ENCODE peak calls at places on chromosomes 13 and 19, in eight cellular contexts. V, T, Z, D, R, M, Q and K are unnamed samples.

GRCh38 chr13:72565893-72566292 is 161.5 kb downstream of the MZT1 start:
- DNase-seq in R (no peak), T (no peak), Z (no peak), V (no peak), D (no peak), M (no peak), Q (no peak), K (no peak)

GRCh38 chr19:43290568-43291359 is 21.4 kb upstream of the PSG9 start:
- DNase-seq in Z (no peak), Q (no peak), T (peak; percentile 50), R (no peak), M (no peak), D (no peak), V (no peak), K (no peak)

GRCh38 chr13:109682534-109683244 is 103.7 kb downstream of the IRS2 start:
- DNase-seq in D (no peak), Q (no peak), M (no peak), V (no peak), Z (no peak), R (no peak), T (no peak), K (no peak)

GRCh38 chr19:48950159-48950558 is 4.5 kb upstream of the BAX start:
- DNase-seq in D (no peak), T (no peak), Z (no peak), V (no peak), M (no peak), R (no peak), Q (no peak), K (no peak)

GRCh38 chr13:88153353-88153752 is 482.2 kb downstream of the SLITRK5 start:
- DNase-seq in R (no peak), T (no peak), Q (no peak), D (no peak), M (no peak), V (no peak), Z (no peak), K (no peak)

GRCh38 chr19:4673216-4673615 is 3.1 kb upstream of the MYDGF start:
- DNase-seq in Q (no peak), T (no peak), R (no peak), D (no peak), M (no peak), Z (no peak), V (no peak), K (no peak)

GRCh38 chr13:112444416-112445399 is 68.6 kb downstream of the SPACA7 start:
- DNase-seq in Q (no peak), R (peak; percentile 26), T (peak; percentile 55), M (no peak), V (peak; percentile 42), Z (peak; percentile 14), D (no peak), K (no peak)

GRCh38 chr19:6730153-6730804 is 7.1 kb downstream of the GPR108 start:
- DNase-seq in M (no peak), D (no peak), T (peak; percentile 93), Z (peak; percentile 97), R (peak; percentile 94), V (no peak), Q (peak; percentile 44), K (no peak)

GRCh38 chr19:35459414-35460082 is 11.5 kb downstream of the FFAR2 start:
- DNase-seq in R (peak; percentile 60), Z (peak; percentile 43), T (no peak), Q (peak; percentile 48), M (no peak), V (no peak), D (peak; percentile 71), K (peak; percentile 42)

GRCh38 chr13:43054803-43055802 is 31.7 kb downstream of the DNAJC15 start:
- DNase-seq in Z (peak; percentile 52), V (peak; percentile 95), M (no peak), R (no peak), T (no peak), D (peak; percentile 47), Q (peak; percentile 61), K (no peak)

GRCh38 chr13:98253526-98253925 is 76.5 kb upstream of the RNF113B start:
- DNase-seq in M (no peak), T (no peak), Q (no peak), D (no peak), R (no peak), V (no peak), Z (no peak), K (no peak)

GRCh38 chr19:19997656-19998268 is 41.5 kb downstream of the ZNF682 start:
- DNase-seq in D (no peak), V (no peak), T (no peak), R (no peak), M (no peak), Q (no peak), Z (no peak), K (no peak)

GRCh38 chr13:101325423-101325822 is 90.9 kb downstream of the NALCN start:
- DNase-seq in R (no peak), M (no peak), D (no peak), T (no peak), V (no peak), Z (no peak), Q (no peak), K (no peak)

GRCh38 chr13:54593504-54593903 is 1564.9 kb downstream of the OLFM4 start:
- DNase-seq in R (no peak), M (no peak), V (no peak), Z (no peak), D (no peak), T (no peak), Q (no peak), K (no peak)
- TF ChIP-seq CTCF in R (no peak), M (no peak), V (no peak), Z (no peak), D (no peak), T (no peak), Q (no peak), K (no peak)

DNA sequence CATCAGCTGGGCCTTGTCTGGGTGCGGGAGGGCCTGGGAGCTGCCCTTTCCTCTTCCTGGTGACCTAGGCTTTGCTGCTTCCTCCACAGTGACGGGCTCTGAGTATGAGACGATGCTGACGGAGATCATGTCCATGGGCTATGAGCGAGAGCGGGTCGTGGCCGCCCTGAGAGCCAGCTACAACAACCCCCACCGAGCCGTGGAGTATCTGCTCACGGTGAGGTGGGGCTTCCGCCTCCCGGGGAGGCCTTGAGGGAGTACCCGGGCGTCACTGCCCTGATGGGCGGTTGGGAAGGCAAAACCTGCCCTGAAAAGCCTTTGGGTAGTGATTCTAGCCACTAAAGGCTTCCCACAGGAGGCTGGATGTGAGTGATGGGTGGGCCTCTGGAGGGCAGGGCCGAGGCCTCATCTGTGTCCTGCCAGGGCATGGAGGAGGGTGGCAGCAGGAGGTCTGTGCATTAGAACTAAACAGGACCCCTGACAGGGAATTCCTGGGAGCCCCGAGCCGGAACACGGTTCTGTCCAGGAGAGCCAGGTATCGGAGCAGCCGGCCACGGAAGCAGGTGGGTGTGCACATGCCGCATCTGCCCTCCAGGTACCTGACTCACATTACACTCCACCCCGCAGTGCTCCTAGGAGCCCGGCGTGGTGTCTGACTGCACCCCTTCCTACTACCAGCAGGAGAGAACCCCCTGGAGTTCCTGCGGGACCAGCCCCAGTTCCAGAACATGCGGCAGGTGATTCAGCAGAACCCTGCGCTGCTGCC is 3.1 kb downstream of the RAD23A start:
- DNase-seq in D (no peak), T (no peak), R (no peak), V (no peak), Z (no peak), M (no peak), Q (no peak), K (no peak)
- H3K4me3 ChIP-seq in D (no peak overlapping the region), T (no peak overlapping the region), R (no peak overlapping the region), V (no peak overlapping the region), Z (no peak overlapping the region), M (no peak overlapping the region), Q (no peak overlapping the region), K (no peak overlapping the region)

GRCh38 chr19:42286349-42287016 is 15.4 kb upstream of the PRR19 start:
- DNase-seq in V (no peak), Z (no peak), Q (peak; percentile 58), R (no peak), M (no peak), T (no peak), D (peak; percentile 71), K (no peak)

GRCh38 chr19:42284066-42284501 is 15.0 kb downstream of the CIC start:
- DNase-seq in V (peak; percentile 85), D (peak; percentile 87), Z (peak; percentile 72), Q (peak; percentile 87), T (no peak), M (no peak), R (peak; percentile 82), K (no peak)

GRCh38 chr19:42285988-42286348 is 16.0 kb upstream of the PRR19 start:
- DNase-seq in Z (no peak), R (no peak), V (no peak), T (no peak), D (no peak), Q (no peak), M (no peak), K (no peak)

GRCh38 chr19:42284641-42285341 is 15.7 kb downstream of the CIC start:
- DNase-seq in V (peak; percentile 42), T (no peak), R (no peak), Z (no peak), D (no peak), Q (peak; percentile 54), M (no peak), K (no peak)

GRCh38 chr19:42285546-42285945 is 16.4 kb upstream of the PRR19 start:
- DNase-seq in R (no peak), V (peak; percentile 32), D (no peak), M (no peak), Z (no peak), T (no peak), Q (peak; percentile 36), K (no peak)
- TF ChIP-seq CTCF in R (no peak), V (no peak), D (no peak), M (no peak), Z (no peak), T (no peak), Q (no peak), K (no peak)

DNA sequence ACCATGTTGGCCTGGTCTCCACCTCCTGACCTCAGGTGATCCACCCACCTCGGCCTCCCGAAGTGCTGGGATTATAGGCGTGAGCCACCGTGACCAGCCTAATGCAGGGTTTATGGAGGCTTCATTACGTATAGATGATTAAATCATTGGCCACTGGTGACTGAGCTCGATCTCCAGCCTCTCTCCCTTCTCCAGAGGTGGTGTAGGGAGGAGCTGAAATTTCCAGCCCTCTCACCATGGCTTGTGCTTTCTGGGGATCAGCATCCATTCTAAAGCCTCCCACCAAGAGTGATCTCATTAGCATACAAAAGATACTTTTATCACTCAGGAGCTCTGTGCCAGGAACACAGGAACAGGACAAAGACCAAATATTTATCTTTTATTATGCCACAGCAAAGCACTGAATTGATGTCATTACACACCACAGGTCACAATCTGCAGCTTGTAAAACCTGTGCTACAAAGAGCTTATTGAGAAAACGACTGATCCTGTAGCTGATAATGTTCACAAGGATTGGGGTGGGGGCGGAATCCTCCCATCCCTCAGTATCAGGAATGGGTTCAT is 32.4 kb downstream of the RHPN2 start:
- DNase-seq in R (no peak), M (no peak), Q (no peak), V (peak; percentile 57), T (no peak), Z (peak; percentile 75), D (no peak), K (peak; percentile 98)
- H3K4me3 ChIP-seq in R (no peak overlapping the region), M (no peak overlapping the region), Q (no peak overlapping the region), V (no peak overlapping the region), T (no peak overlapping the region), Z (no peak overlapping the region), D (no peak overlapping the region), K (no peak overlapping the region)

GRCh38 chr19:3369337-3370213 is 3.2 kb downstream of the NFIC start:
- DNase-seq in R (no peak), Z (peak; percentile 47), Q (peak; percentile 80), T (no peak), V (no peak), D (peak; percentile 68), M (no peak), K (no peak)
- TF ChIP-seq CTCF in R (no peak), Z (no peak), Q (no peak), T (no peak), V (no peak), D (no peak), M (no peak), K (no peak)